ENCODE peak calls at places on chromosomes 6 and 20, in five cellular contexts. One of them, this sample, is unnamed.

GRCh38 chr20:17882834-17883591 is 85.6 kb downstream of the SNX5 start:
- DNase-seq in lung: no peak
- DNase-seq in coronary artery: no peak
- DNase-seq in K562: no peak
- DNase-seq in PC-9: no peak
- DNase-seq in this sample: no peak

GRCh38 chr6:106692112-106692822 is 62.9 kb downstream of the QRSL1 start:
- DNase-seq in lung: no peak
- DNase-seq in coronary artery: no peak
- DNase-seq in K562: no peak
- DNase-seq in PC-9: peak
- DNase-seq in this sample: no peak

GRCh38 chr20:29497261-29497671 is 1760.2 kb upstream of the DEFB115 start:
- DNase-seq in lung: no peak
- DNase-seq in coronary artery: no peak
- DNase-seq in K562: peak
- DNase-seq in PC-9: peak
- DNase-seq in this sample: peak

GRCh38 chr20:37542281-37542680 is 14.6 kb upstream of the BLCAP start:
- DNase-seq in PC-9: no peak
- DNase-seq in K562: no peak
- DNase-seq in lung: no peak
- DNase-seq in coronary artery: no peak
- DNase-seq in this sample: peak

GRCh38 chr6:122845916-122846632 is 57.0 kb downstream of the SMPDL3A start:
- DNase-seq in K562: no peak
- DNase-seq in coronary artery: no peak
- DNase-seq in lung: no peak
- DNase-seq in PC-9: no peak
- DNase-seq in this sample: no peak

GRCh38 chr20:24995741-24996448 is 3.3 kb upstream of the APMAP start:
- DNase-seq in PC-9: no peak
- DNase-seq in K562: no peak
- DNase-seq in coronary artery: peak
- DNase-seq in lung: no peak
- DNase-seq in this sample: no peak

GRCh38 chr6:151807513-151808330 is at the start of gene ESR1:
- DNase-seq in coronary artery: no peak
- DNase-seq in K562: no peak
- DNase-seq in lung: no peak
- DNase-seq in PC-9: peak
- DNase-seq in this sample: no peak

GRCh38 chr6:31272856-31273626 is 1.1 kb upstream of the HLA-C start:
- DNase-seq in PC-9: no peak
- DNase-seq in lung: no peak
- DNase-seq in K562: no peak
- DNase-seq in coronary artery: no peak
- DNase-seq in this sample: no peak

GRCh38 chr6:41824571-41825569 is 37.4 kb downstream of the TOMM6 start:
- DNase-seq in coronary artery: no peak
- DNase-seq in PC-9: peak
- DNase-seq in K562: no peak
- DNase-seq in lung: no peak
- DNase-seq in this sample: no peak

GRCh38 chr6:73644030-73644429 is 9.8 kb downstream of the SLC17A5 start:
- DNase-seq in K562: no peak
- DNase-seq in PC-9: no peak
- DNase-seq in lung: no peak
- DNase-seq in coronary artery: no peak
- DNase-seq in this sample: no peak

GRCh38 chr20:53859684-53860083 is 210.7 kb downstream of the BCAS1 start:
- DNase-seq in PC-9: no peak
- DNase-seq in K562: no peak
- DNase-seq in coronary artery: no peak
- DNase-seq in lung: peak
- DNase-seq in this sample: no peak

GRCh38 chr20:49601153-49601924 is 33.4 kb upstream of the PTGIS start:
- DNase-seq in lung: no peak
- DNase-seq in PC-9: no peak
- DNase-seq in K562: no peak
- DNase-seq in coronary artery: no peak
- DNase-seq in this sample: no peak
- H3K27ac ChIP-seq in lung: no peak
- H3K27ac ChIP-seq in PC-9: no peak
- H3K27ac ChIP-seq in K562: no peak
- H3K27ac ChIP-seq in coronary artery: no peak
- H3K27ac ChIP-seq in this sample: no peak

GRCh38 chr20:63940071-63940471 is 16.1 kb downstream of the UCKL1 start:
- DNase-seq in coronary artery: no peak
- DNase-seq in PC-9: no peak
- DNase-seq in K562: no peak
- DNase-seq in lung: no peak
- DNase-seq in this sample: peak
- H3K27ac ChIP-seq in coronary artery: no peak
- H3K27ac ChIP-seq in PC-9: no peak
- H3K27ac ChIP-seq in K562: no peak
- H3K27ac ChIP-seq in lung: no peak
- H3K27ac ChIP-seq in this sample: no peak

DNA sequence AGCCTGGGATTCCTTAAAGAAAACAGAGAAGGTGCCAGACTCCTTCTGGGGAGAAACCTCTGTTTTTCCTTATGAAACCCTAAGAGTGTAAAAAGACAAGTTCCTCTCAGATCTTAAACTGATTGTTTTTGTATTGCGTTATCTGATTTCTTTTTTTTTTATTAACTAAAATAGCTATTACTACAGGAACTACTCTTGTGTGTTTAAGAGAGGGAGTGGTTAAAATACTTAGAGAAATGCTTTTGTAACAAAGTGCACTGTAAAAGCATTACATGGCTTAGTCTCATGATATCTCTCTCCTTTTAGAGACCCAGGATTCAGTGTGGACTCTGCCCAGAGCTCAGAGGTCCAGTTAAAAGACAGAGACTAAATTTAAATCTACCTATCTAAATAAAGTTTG is 15.9 kb downstream of the PTGIS start:
- DNase-seq in coronary artery: no peak
- DNase-seq in lung: no peak
- DNase-seq in K562: no peak
- DNase-seq in PC-9: no peak
- DNase-seq in this sample: no peak
- H3K27ac ChIP-seq in coronary artery: peak
- H3K27ac ChIP-seq in lung: no peak
- H3K27ac ChIP-seq in K562: no peak
- H3K27ac ChIP-seq in PC-9: peak
- H3K27ac ChIP-seq in this sample: no peak

GRCh38 chr20:48739395-48740268 is 88.2 kb downstream of the PREX1 start:
- DNase-seq in lung: no peak
- DNase-seq in PC-9: no peak
- DNase-seq in coronary artery: no peak
- DNase-seq in K562: no peak
- DNase-seq in this sample: no peak

GRCh38 chr20:48737463-48738093 is 90.2 kb downstream of the PREX1 start:
- DNase-seq in K562: no peak
- DNase-seq in lung: no peak
- DNase-seq in coronary artery: no peak
- DNase-seq in PC-9: no peak
- DNase-seq in this sample: no peak

GRCh38 chr20:48740269-48740603 is 87.6 kb downstream of the PREX1 start:
- DNase-seq in K562: no peak
- DNase-seq in coronary artery: no peak
- DNase-seq in PC-9: no peak
- DNase-seq in lung: no peak
- DNase-seq in this sample: no peak

GRCh38 chr20:48738094-48738398 is 89.8 kb downstream of the PREX1 start:
- DNase-seq in coronary artery: no peak
- DNase-seq in lung: no peak
- DNase-seq in PC-9: no peak
- DNase-seq in K562: no peak
- DNase-seq in this sample: no peak

DNA sequence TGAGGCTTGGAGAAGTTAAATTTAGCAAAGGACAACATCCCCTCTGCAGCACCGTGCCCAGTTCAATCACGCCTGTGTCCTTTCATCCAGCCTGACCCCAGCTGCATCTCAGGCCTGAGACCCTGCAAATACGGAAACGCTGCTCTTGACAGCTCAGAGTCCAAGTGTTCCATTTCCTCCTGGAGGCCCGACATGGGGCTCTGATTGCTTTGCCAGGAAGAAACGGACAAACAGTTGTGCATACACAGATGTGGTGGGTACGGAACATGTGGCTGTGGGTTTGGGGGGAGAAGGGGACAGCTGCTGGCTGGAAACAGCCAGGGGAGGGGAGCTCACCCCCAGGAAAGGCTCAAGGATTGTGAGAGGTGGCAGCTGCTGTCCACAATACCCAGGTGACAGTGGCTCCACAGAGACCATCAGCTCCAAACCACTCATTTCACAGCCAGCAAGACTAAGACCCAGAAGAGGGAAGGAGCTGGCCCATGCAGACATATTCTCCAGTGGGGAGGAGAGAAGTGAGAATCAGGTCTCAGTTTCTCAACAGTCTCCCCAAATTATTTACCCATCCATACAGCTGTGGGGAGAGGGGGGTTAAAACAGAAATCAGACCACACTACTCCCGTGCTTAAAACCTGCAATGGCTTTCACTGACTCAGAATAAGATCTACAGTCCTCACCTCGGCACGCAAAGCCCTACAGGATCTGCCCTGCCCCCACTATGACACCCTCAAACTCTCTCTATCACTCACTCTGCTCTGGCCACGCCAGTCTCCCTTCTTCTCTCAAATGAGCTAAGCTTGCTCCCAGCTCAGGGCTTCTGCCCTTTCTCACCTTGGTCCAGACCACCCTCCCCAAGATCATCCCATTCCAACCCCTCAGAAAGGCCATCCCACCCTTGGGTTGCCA is 89.1 kb downstream of the PREX1 start:
- DNase-seq in K562: no peak
- DNase-seq in PC-9: no peak
- DNase-seq in coronary artery: no peak
- DNase-seq in lung: no peak
- DNase-seq in this sample: no peak
- H3K27ac ChIP-seq in K562: no peak
- H3K27ac ChIP-seq in PC-9: no peak
- H3K27ac ChIP-seq in coronary artery: peak
- H3K27ac ChIP-seq in lung: no peak
- H3K27ac ChIP-seq in this sample: no peak

GRCh38 chr20:47429409-47429808 is 72.3 kb upstream of the NCOA3 start:
- DNase-seq in PC-9: no peak
- DNase-seq in lung: no peak
- DNase-seq in K562: no peak
- DNase-seq in coronary artery: no peak
- DNase-seq in this sample: no peak

GRCh38 chr20:47427067-47427466 is 70.6 kb upstream of the ZMYND8 start:
- DNase-seq in K562: no peak
- DNase-seq in PC-9: no peak
- DNase-seq in coronary artery: no peak
- DNase-seq in lung: no peak
- DNase-seq in this sample: no peak

GRCh38 chr20:47428164-47428563 is 71.7 kb upstream of the ZMYND8 start:
- DNase-seq in PC-9: no peak
- DNase-seq in K562: no peak
- DNase-seq in lung: no peak
- DNase-seq in coronary artery: no peak
- DNase-seq in this sample: no peak

GRCh38 chr20:47427746-47428145 is 71.2 kb upstream of the ZMYND8 start:
- DNase-seq in lung: no peak
- DNase-seq in coronary artery: no peak
- DNase-seq in K562: no peak
- DNase-seq in PC-9: no peak
- DNase-seq in this sample: no peak

GRCh38 chr20:47428851-47429336 is 72.4 kb upstream of the ZMYND8 start:
- DNase-seq in PC-9: no peak
- DNase-seq in K562: no peak
- DNase-seq in lung: no peak
- DNase-seq in coronary artery: no peak
- DNase-seq in this sample: no peak
- H3K27ac ChIP-seq in PC-9: no peak
- H3K27ac ChIP-seq in K562: no peak
- H3K27ac ChIP-seq in lung: no peak
- H3K27ac ChIP-seq in coronary artery: no peak
- H3K27ac ChIP-seq in this sample: no peak